ENCODE peak calls at places on chromosomes 5 and 9, in ten cellular contexts. One of them, this sample, is unnamed.

GRCh38 chr5:13976867-13977479 is 32.5 kb upstream of the DNAH5 start:
- DNase-seq in Calu3: peak; percentile 67
- DNase-seq in fibroblast of the aortic adventitia: peak; percentile 49
- DNase-seq in ACHN: peak; percentile 65
- DNase-seq in activated CD4-positive, alpha-beta T cell treated with anti-CD3 and anti-CD28 coated beads, Interleukin-2, amount 50 U/mL, for 1 hour: no peak
- DNase-seq in gastrocnemius medialis: no peak
- DNase-seq in Ammon's horn: no peak
- DNase-seq in lung: no peak
- DNase-seq in progenitor cell of endocrine pancreas: no peak
- DNase-seq in nucleus accumbens: no peak
- DNase-seq in this sample: no peak

GRCh38 chr9:122055668-122056067 is 37.4 kb downstream of the TTLL11 start:
- DNase-seq in gastrocnemius medialis: no peak
- DNase-seq in fibroblast of the aortic adventitia: no peak
- DNase-seq in Calu3: no peak
- DNase-seq in Ammon's horn: peak; percentile 41
- DNase-seq in progenitor cell of endocrine pancreas: no peak
- DNase-seq in ACHN: no peak
- DNase-seq in lung: no peak
- DNase-seq in activated CD4-positive, alpha-beta T cell treated with anti-CD3 and anti-CD28 coated beads, Interleukin-2, amount 50 U/mL, for 1 hour: no peak
- DNase-seq in nucleus accumbens: no peak
- DNase-seq in this sample: no peak

GRCh38 chr9:99803694-99804093 is 18.0 kb upstream of the NR4A3 start:
- DNase-seq in Ammon's horn: no peak
- DNase-seq in fibroblast of the aortic adventitia: no peak
- DNase-seq in progenitor cell of endocrine pancreas: no peak
- DNase-seq in Calu3: no peak
- DNase-seq in activated CD4-positive, alpha-beta T cell treated with anti-CD3 and anti-CD28 coated beads, Interleukin-2, amount 50 U/mL, for 1 hour: no peak
- DNase-seq in gastrocnemius medialis: no peak
- DNase-seq in lung: no peak
- DNase-seq in ACHN: no peak
- DNase-seq in nucleus accumbens: no peak
- DNase-seq in this sample: no peak

GRCh38 chr5:74934949-74935751 is 69.0 kb upstream of the FAM169A start:
- DNase-seq in progenitor cell of endocrine pancreas: no peak
- DNase-seq in nucleus accumbens: no peak
- DNase-seq in activated CD4-positive, alpha-beta T cell treated with anti-CD3 and anti-CD28 coated beads, Interleukin-2, amount 50 U/mL, for 1 hour: peak; percentile 1
- DNase-seq in ACHN: peak; percentile 25
- DNase-seq in lung: no peak
- DNase-seq in gastrocnemius medialis: no peak
- DNase-seq in fibroblast of the aortic adventitia: peak; percentile 33
- DNase-seq in Ammon's horn: peak; percentile 10
- DNase-seq in Calu3: peak; percentile 63
- DNase-seq in this sample: no peak

GRCh38 chr9:16879416-16879815 is 8.9 kb upstream of the BNC2 start:
- DNase-seq in Ammon's horn: no peak
- DNase-seq in nucleus accumbens: no peak
- DNase-seq in progenitor cell of endocrine pancreas: no peak
- DNase-seq in fibroblast of the aortic adventitia: no peak
- DNase-seq in Calu3: no peak
- DNase-seq in lung: no peak
- DNase-seq in activated CD4-positive, alpha-beta T cell treated with anti-CD3 and anti-CD28 coated beads, Interleukin-2, amount 50 U/mL, for 1 hour: no peak
- DNase-seq in gastrocnemius medialis: no peak
- DNase-seq in ACHN: no peak
- DNase-seq in this sample: no peak

GRCh38 chr9:86075132-86075807 is 24.1 kb downstream of the GOLM1 start:
- DNase-seq in Calu3: no peak
- DNase-seq in Ammon's horn: no peak
- DNase-seq in ACHN: no peak
- DNase-seq in nucleus accumbens: no peak
- DNase-seq in gastrocnemius medialis: no peak
- DNase-seq in lung: no peak
- DNase-seq in progenitor cell of endocrine pancreas: no peak
- DNase-seq in activated CD4-positive, alpha-beta T cell treated with anti-CD3 and anti-CD28 coated beads, Interleukin-2, amount 50 U/mL, for 1 hour: no peak
- DNase-seq in fibroblast of the aortic adventitia: no peak
- DNase-seq in this sample: no peak

GRCh38 chr9:116152941-116153764 is 438 bp upstream of the PAPPA start:
- DNase-seq in Ammon's horn: no peak
- DNase-seq in ACHN: peak; percentile 33
- DNase-seq in nucleus accumbens: no peak
- DNase-seq in gastrocnemius medialis: no peak
- DNase-seq in Calu3: no peak
- DNase-seq in activated CD4-positive, alpha-beta T cell treated with anti-CD3 and anti-CD28 coated beads, Interleukin-2, amount 50 U/mL, for 1 hour: no peak
- DNase-seq in fibroblast of the aortic adventitia: peak; percentile 86
- DNase-seq in lung: no peak
- DNase-seq in progenitor cell of endocrine pancreas: no peak
- DNase-seq in this sample: no peak

GRCh38 chr5:95846554-95847260 is 24.2 kb upstream of the GLRX start:
- DNase-seq in nucleus accumbens: peak; percentile 44
- DNase-seq in Ammon's horn: peak; percentile 94
- DNase-seq in progenitor cell of endocrine pancreas: peak; percentile 36
- DNase-seq in fibroblast of the aortic adventitia: peak; percentile 89
- DNase-seq in lung: no peak
- DNase-seq in Calu3: peak; percentile 76
- DNase-seq in ACHN: peak; percentile 70
- DNase-seq in activated CD4-positive, alpha-beta T cell treated with anti-CD3 and anti-CD28 coated beads, Interleukin-2, amount 50 U/mL, for 1 hour: peak; percentile 67
- DNase-seq in gastrocnemius medialis: no peak
- DNase-seq in this sample: no peak

GRCh38 chr9:137312852-137313325 is 10.8 kb upstream of the NRARP start:
- DNase-seq in ACHN: no peak
- DNase-seq in Calu3: no peak
- DNase-seq in nucleus accumbens: no peak
- DNase-seq in Ammon's horn: no peak
- DNase-seq in activated CD4-positive, alpha-beta T cell treated with anti-CD3 and anti-CD28 coated beads, Interleukin-2, amount 50 U/mL, for 1 hour: no peak
- DNase-seq in progenitor cell of endocrine pancreas: no peak
- DNase-seq in fibroblast of the aortic adventitia: no peak
- DNase-seq in lung: no peak
- DNase-seq in gastrocnemius medialis: no peak
- DNase-seq in this sample: no peak